ENCODE peak calls at places on chromosomes 11 and 22, in six cellular contexts. One of them, this sample, is unnamed.

GRCh38 chr11:9462172-9462799 is 1.5 kb downstream of the ZNF143 start:
- DNase-seq in uterus: no peak
- DNase-seq in heart right ventricle: no peak
- DNase-seq in IMR-90: peak
- DNase-seq in ovary: no peak
- DNase-seq in K562: no peak
- DNase-seq in this sample: no peak

GRCh38 chr11:72257551-72257950 is 13.6 kb upstream of the PHOX2A start:
- DNase-seq in uterus: no peak
- DNase-seq in heart right ventricle: no peak
- DNase-seq in IMR-90: no peak
- DNase-seq in ovary: no peak
- DNase-seq in K562: no peak
- DNase-seq in this sample: no peak

GRCh38 chr11:2515401-2516275 is 70.8 kb downstream of the KCNQ1 start:
- DNase-seq in uterus: peak
- DNase-seq in heart right ventricle: no peak
- DNase-seq in IMR-90: no peak
- DNase-seq in ovary: peak
- DNase-seq in K562: no peak
- DNase-seq in this sample: no peak

GRCh38 chr22:36166086-36166485 is 5.5 kb upstream of the APOL3 start:
- DNase-seq in uterus: no peak
- DNase-seq in heart right ventricle: no peak
- DNase-seq in IMR-90: no peak
- DNase-seq in ovary: no peak
- DNase-seq in K562: no peak
- DNase-seq in this sample: no peak

GRCh38 chr22:37893583-37893983 is 12.5 kb upstream of the MICALL1 start:
- DNase-seq in uterus: no peak
- DNase-seq in heart right ventricle: no peak
- DNase-seq in IMR-90: no peak
- DNase-seq in ovary: no peak
- DNase-seq in K562: no peak
- DNase-seq in this sample: no peak

GRCh38 chr11:78651136-78651775 is 76.6 kb upstream of the NARS2 start:
- DNase-seq in uterus: no peak
- DNase-seq in heart right ventricle: no peak
- DNase-seq in IMR-90: peak
- DNase-seq in ovary: no peak
- DNase-seq in K562: no peak
- DNase-seq in this sample: peak

GRCh38 chr11:33399421-33399820 is 142.2 kb downstream of the HIPK3 start:
- DNase-seq in uterus: no peak
- DNase-seq in heart right ventricle: no peak
- DNase-seq in IMR-90: no peak
- DNase-seq in ovary: no peak
- DNase-seq in K562: no peak
- DNase-seq in this sample: no peak

GRCh38 chr11:35144103-35144741 is 5.3 kb downstream of the CD44 start:
- DNase-seq in uterus: no peak
- DNase-seq in heart right ventricle: no peak
- DNase-seq in IMR-90: peak
- DNase-seq in ovary: no peak
- DNase-seq in K562: no peak
- DNase-seq in this sample: peak

GRCh38 chr22:30649430-30650007 is 13.9 kb downstream of the SLC35E4 start:
- DNase-seq in uterus: peak
- DNase-seq in heart right ventricle: no peak
- DNase-seq in IMR-90: peak
- DNase-seq in ovary: no peak
- DNase-seq in K562: peak
- DNase-seq in this sample: peak

GRCh38 chr22:19520007-19520406 is 4.2 kb downstream of the CLDN5 start:
- DNase-seq in uterus: no peak
- DNase-seq in heart right ventricle: no peak
- DNase-seq in IMR-90: no peak
- DNase-seq in ovary: no peak
- DNase-seq in K562: peak
- DNase-seq in this sample: no peak

GRCh38 chr22:20438066-20438677 is 547 bp upstream of the SCARF2 start:
- DNase-seq in uterus: no peak
- DNase-seq in heart right ventricle: no peak
- DNase-seq in IMR-90: peak
- DNase-seq in ovary: no peak
- DNase-seq in K562: no peak
- DNase-seq in this sample: no peak

GRCh38 chr11:95767498-95767897 is 22.1 kb downstream of the FAM76B start:
- DNase-seq in uterus: no peak
- DNase-seq in heart right ventricle: no peak
- DNase-seq in IMR-90: peak
- DNase-seq in ovary: no peak
- DNase-seq in K562: no peak
- DNase-seq in this sample: no peak

GRCh38 chr11:82996966-82997606 is 74.6 kb downstream of the RAB30 start:
- DNase-seq in uterus: no peak
- DNase-seq in heart right ventricle: no peak
- DNase-seq in IMR-90: no peak
- DNase-seq in ovary: no peak
- DNase-seq in K562: no peak
- DNase-seq in this sample: no peak

GRCh38 chr11:33699515-33700424 is 856 bp downstream of the C11orf91 start:
- DNase-seq in uterus: no peak
- DNase-seq in heart right ventricle: peak
- DNase-seq in IMR-90: no peak
- DNase-seq in ovary: peak
- DNase-seq in K562: peak
- DNase-seq in this sample: no peak

GRCh38 chr11:60972182-60973030 is 926 bp downstream of the CD6 start:
- DNase-seq in uterus: no peak
- DNase-seq in heart right ventricle: no peak
- DNase-seq in IMR-90: no peak
- DNase-seq in ovary: no peak
- DNase-seq in K562: no peak
- DNase-seq in this sample: no peak

GRCh38 chr11:91926967-91927366 is 297.7 kb upstream of the FAT3 start:
- DNase-seq in uterus: peak
- DNase-seq in heart right ventricle: no peak
- DNase-seq in IMR-90: no peak
- DNase-seq in ovary: no peak
- DNase-seq in K562: no peak
- DNase-seq in this sample: no peak

GRCh38 chr22:30635273-30636225 is at the start of gene SLC35E4:
- DNase-seq in uterus: peak
- DNase-seq in heart right ventricle: peak
- DNase-seq in IMR-90: peak
- DNase-seq in ovary: peak
- DNase-seq in K562: peak
- DNase-seq in this sample: peak

GRCh38 chr11:57800444-57801184 is 39.0 kb downstream of the CTNND1 start:
- DNase-seq in uterus: no peak
- DNase-seq in heart right ventricle: no peak
- DNase-seq in IMR-90: peak
- DNase-seq in ovary: no peak
- DNase-seq in K562: peak
- DNase-seq in this sample: no peak

GRCh38 chr11:89235976-89236375 is 58.3 kb downstream of the TYR start:
- DNase-seq in uterus: no peak
- DNase-seq in heart right ventricle: no peak
- DNase-seq in IMR-90: peak
- DNase-seq in ovary: no peak
- DNase-seq in K562: no peak
- DNase-seq in this sample: no peak

GRCh38 chr11:88651556-88651955 is 314.0 kb upstream of the CTSC start:
- DNase-seq in uterus: no peak
- DNase-seq in heart right ventricle: no peak
- DNase-seq in IMR-90: no peak
- DNase-seq in ovary: no peak
- DNase-seq in K562: no peak
- DNase-seq in this sample: no peak

GRCh38 chr22:42841444-42841843 is 15.6 kb downstream of the ARFGAP3 start:
- DNase-seq in uterus: no peak
- DNase-seq in heart right ventricle: no peak
- DNase-seq in IMR-90: peak
- DNase-seq in ovary: no peak
- DNase-seq in K562: no peak
- DNase-seq in this sample: no peak

GRCh38 chr11:113906038-113906437 is 1.4 kb downstream of the HTR3B start:
- DNase-seq in uterus: no peak
- DNase-seq in heart right ventricle: no peak
- DNase-seq in IMR-90: peak
- DNase-seq in ovary: no peak
- DNase-seq in K562: no peak
- DNase-seq in this sample: no peak

GRCh38 chr11:119493712-119494111 is 70.7 kb upstream of the THY1 start:
- DNase-seq in uterus: no peak
- DNase-seq in heart right ventricle: no peak
- DNase-seq in IMR-90: peak
- DNase-seq in ovary: no peak
- DNase-seq in K562: peak
- DNase-seq in this sample: no peak

GRCh38 chr11:64620286-64620962 is 29.4 kb downstream of the SLC22A12 start:
- DNase-seq in uterus: peak
- DNase-seq in heart right ventricle: no peak
- DNase-seq in IMR-90: no peak
- DNase-seq in ovary: peak
- DNase-seq in K562: no peak
- DNase-seq in this sample: no peak

GRCh38 chr22:49072996-49073645 is 754.6 kb downstream of the BRD1 start:
- DNase-seq in uterus: no peak
- DNase-seq in heart right ventricle: no peak
- DNase-seq in IMR-90: no peak
- DNase-seq in ovary: no peak
- DNase-seq in K562: no peak
- DNase-seq in this sample: no peak

GRCh38 chr11:69308936-69309799 is 15.2 kb downstream of the MYEOV start:
- DNase-seq in uterus: no peak
- DNase-seq in heart right ventricle: no peak
- DNase-seq in IMR-90: no peak
- DNase-seq in ovary: no peak
- DNase-seq in K562: no peak
- DNase-seq in this sample: no peak

GRCh38 chr11:121716060-121716459 is 263.3 kb upstream of the SORL1-AS1 start:
- DNase-seq in uterus: no peak
- DNase-seq in heart right ventricle: no peak
- DNase-seq in IMR-90: peak
- DNase-seq in ovary: no peak
- DNase-seq in K562: no peak
- DNase-seq in this sample: no peak

GRCh38 chr11:9267680-9268079 is 2.5 kb upstream of the DENND5A start:
- DNase-seq in uterus: no peak
- DNase-seq in heart right ventricle: no peak
- DNase-seq in IMR-90: no peak
- DNase-seq in ovary: no peak
- DNase-seq in K562: no peak
- DNase-seq in this sample: no peak

GRCh38 chr11:111764621-111765020 is 1.6 kb downstream of the PPP2R1B start:
- DNase-seq in uterus: no peak
- DNase-seq in heart right ventricle: no peak
- DNase-seq in IMR-90: peak
- DNase-seq in ovary: no peak
- DNase-seq in K562: no peak
- DNase-seq in this sample: no peak
- H3K4me3 ChIP-seq in uterus: no peak
- H3K4me3 ChIP-seq in heart right ventricle: no peak
- H3K4me3 ChIP-seq in IMR-90: peak
- H3K4me3 ChIP-seq in ovary: peak
- H3K4me3 ChIP-seq in K562: peak
- H3K4me3 ChIP-seq in this sample: peak

GRCh38 chr11:1218788-1219445 is 3.9 kb upstream of the MUC5B start:
- DNase-seq in uterus: no peak
- DNase-seq in heart right ventricle: no peak
- DNase-seq in IMR-90: no peak
- DNase-seq in ovary: peak
- DNase-seq in K562: no peak
- DNase-seq in this sample: no peak
- H3K27ac ChIP-seq in uterus: no peak
- H3K27ac ChIP-seq in heart right ventricle: no peak
- H3K27ac ChIP-seq in IMR-90: no peak
- H3K27ac ChIP-seq in ovary: no peak
- H3K27ac ChIP-seq in K562: no peak
- H3K27ac ChIP-seq in this sample: no peak

GRCh38 chr11:123603666-123604065 is 50.8 kb downstream of the SCN3B start:
- DNase-seq in uterus: no peak
- DNase-seq in heart right ventricle: no peak
- DNase-seq in IMR-90: no peak
- DNase-seq in ovary: no peak
- DNase-seq in K562: no peak
- DNase-seq in this sample: no peak
- H3K4me3 ChIP-seq in uterus: no peak
- H3K4me3 ChIP-seq in heart right ventricle: no peak
- H3K4me3 ChIP-seq in IMR-90: no peak
- H3K4me3 ChIP-seq in ovary: no peak
- H3K4me3 ChIP-seq in K562: no peak
- H3K4me3 ChIP-seq in this sample: no peak

GRCh38 chr22:25406510-25407210 is 157.8 kb upstream of the GRK3 start:
- DNase-seq in uterus: no peak
- DNase-seq in heart right ventricle: no peak
- DNase-seq in IMR-90: no peak
- DNase-seq in ovary: no peak
- DNase-seq in K562: no peak
- DNase-seq in this sample: no peak

GRCh38 chr22:25407226-25407858 is 157.1 kb upstream of the GRK3 start:
- DNase-seq in uterus: no peak
- DNase-seq in heart right ventricle: no peak
- DNase-seq in IMR-90: no peak
- DNase-seq in ovary: no peak
- DNase-seq in K562: no peak
- DNase-seq in this sample: no peak

GRCh38 chr22:25404556-25404922 is 159.9 kb upstream of the GRK3 start:
- DNase-seq in uterus: no peak
- DNase-seq in heart right ventricle: no peak
- DNase-seq in IMR-90: no peak
- DNase-seq in ovary: no peak
- DNase-seq in K562: peak
- DNase-seq in this sample: no peak

GRCh38 chr22:25404923-25405853 is 159.3 kb upstream of the GRK3 start:
- DNase-seq in uterus: peak
- DNase-seq in heart right ventricle: peak
- DNase-seq in IMR-90: peak
- DNase-seq in ovary: peak
- DNase-seq in K562: peak
- DNase-seq in this sample: peak

GRCh38 chr22:25405854-25406509 is 158.5 kb upstream of the GRK3 start:
- DNase-seq in uterus: no peak
- DNase-seq in heart right ventricle: no peak
- DNase-seq in IMR-90: no peak
- DNase-seq in ovary: no peak
- DNase-seq in K562: no peak
- DNase-seq in this sample: no peak
- H3K27ac ChIP-seq in uterus: peak
- H3K27ac ChIP-seq in heart right ventricle: peak
- H3K27ac ChIP-seq in IMR-90: peak
- H3K27ac ChIP-seq in ovary: peak
- H3K27ac ChIP-seq in K562: peak
- H3K27ac ChIP-seq in this sample: peak

GRCh38 chr22:22893891-22894739 is 6.5 kb downstream of the IGLL5 start:
- DNase-seq in uterus: no peak
- DNase-seq in heart right ventricle: no peak
- DNase-seq in IMR-90: no peak
- DNase-seq in ovary: no peak
- DNase-seq in K562: peak
- DNase-seq in this sample: no peak
- H3K4me3 ChIP-seq in uterus: no peak
- H3K4me3 ChIP-seq in heart right ventricle: no peak
- H3K4me3 ChIP-seq in IMR-90: no peak
- H3K4me3 ChIP-seq in ovary: no peak
- H3K4me3 ChIP-seq in K562: no peak
- H3K4me3 ChIP-seq in this sample: no peak

This sample was measured in lung.